ENCODE peak calls at places on chromosomes 11 and 22, in seven cellular contexts. G is OCI-LY7, A is mammary epithelial cell, U is HepG2, P is astrocyte of the spinal cord, Y is GM12865, Q is cardiac fibroblast. C is an unnamed sample.

GRCh38 chr11:37230865-37231264 is 632.8 kb upstream of the RAG2 start:
- DNase-seq in G (no peak), A (no peak), U (no peak), P (no peak), Y (no peak), Q (no peak), C (no peak)

GRCh38 chr22:45233827-45234226 is 6.9 kb downstream of the KIAA0930 start:
- DNase-seq in G (no peak), A (no peak), U (no peak), P (no peak), Y (no peak), Q (no peak), C (no peak)

GRCh38 chr22:48781868-48782267 is 1045.8 kb downstream of the BRD1 start:
- DNase-seq in G (no peak), A (no peak), U (no peak), P (no peak), Y (no peak), Q (no peak), C (no peak)

GRCh38 chr22:26547426-26547825 is 35.2 kb upstream of the TFIP11 start:
- DNase-seq in G (no peak), A (peak; percentile 59), U (no peak), P (no peak), Y (no peak), Q (no peak), C (no peak)

GRCh38 chr11:48093323-48093722 is 113.0 kb downstream of the PTPRJ start:
- DNase-seq in G (no peak), A (no peak), U (no peak), P (no peak), Y (no peak), Q (no peak), C (no peak)

GRCh38 chr11:33685061-33685460 is 15.6 kb downstream of the C11orf91 start:
- DNase-seq in G (no peak), A (peak; percentile 61), U (no peak), P (no peak), Y (no peak), Q (no peak), C (no peak)

GRCh38 chr11:21567628-21568290 is 625.1 kb upstream of the ANO5 start:
- DNase-seq in G (no peak), A (peak; percentile 33), U (no peak), P (no peak), Y (no peak), Q (no peak), C (no peak)

GRCh38 chr11:101848262-101848661 is 66.5 kb upstream of the CEP126 start:
- DNase-seq in G (peak; percentile 47), A (no peak), U (peak; percentile 20), P (peak; percentile 36), Y (peak; percentile 9), Q (peak; percentile 31), C (peak; percentile 49)

GRCh38 chr22:19429950-19430889 is 1.3 kb downstream of the HIRA start:
- DNase-seq in G (peak; percentile 69), A (peak; percentile 46), U (peak; percentile 75), P (peak; percentile 65), Y (peak; percentile 60), Q (peak; percentile 76), C (peak; percentile 84)

GRCh38 chr11:133993107-133993506 is 36.3 kb upstream of the IGSF9B start:
- DNase-seq in G (no peak), A (no peak), U (no peak), P (no peak), Y (no peak), Q (no peak), C (no peak)

GRCh38 chr22:50304528-50305392 is 2.7 kb downstream of the PLXNB2 start:
- DNase-seq in G (no peak), A (peak; percentile 64), U (no peak), P (peak; percentile 27), Y (no peak), Q (peak; percentile 48), C (no peak)
- H3K4me3 ChIP-seq in G (no peak overlapping the region), A (peak overlapping the region; percentile 36), U (no peak overlapping the region), P (peak overlapping the region; percentile 78), Y (peak overlapping the region; percentile 95), Q (peak overlapping the region; percentile 92), C (peak overlapping the region; percentile 81)

GRCh38 chr22:42612336-42612735 is 2.3 kb downstream of the POLDIP3 start:
- DNase-seq in G (no peak), A (no peak), U (no peak), P (no peak), Y (no peak), Q (no peak), C (no peak)

GRCh38 chr22:42613869-42614268 is 814 bp downstream of the POLDIP3 start:
- DNase-seq in G (no peak), A (peak; percentile 45), U (no peak), P (no peak), Y (peak; percentile 63), Q (peak; percentile 28), C (no peak)

GRCh38 chr22:42617155-42617983 is 2.7 kb upstream of the POLDIP3 start:
- DNase-seq in G (no peak), A (no peak), U (no peak), P (no peak), Y (no peak), Q (no peak), C (no peak)

GRCh38 chr22:42615092-42615859 is 593 bp upstream of the POLDIP3 start:
- DNase-seq in G (peak; percentile 97), A (peak; percentile 100), U (peak; percentile 96), P (peak; percentile 99), Y (peak; percentile 99), Q (peak; percentile 100), C (peak; percentile 99)

GRCh38 chr22:42614312-42615091 is at the start of gene POLDIP3:
- DNase-seq in G (peak; percentile 100), A (peak; percentile 95), U (peak; percentile 93), P (peak; percentile 99), Y (peak; percentile 100), Q (peak; percentile 99), C (peak; percentile 99)
- TF ChIP-seq CTCF in G (peak; percentile 46), A (no peak), U (peak; percentile 75), P (no peak), Y (peak; percentile 25), Q (peak; percentile 16), C (peak; percentile 40)

GRCh38 chr11:113778111-113778910 is 1.3 kb upstream of the CLDN25 start:
- DNase-seq in G (no peak), A (peak; percentile 89), U (peak; percentile 40), P (peak; percentile 30), Y (no peak), Q (peak; percentile 23), C (peak; percentile 5)
- H3K4me3 ChIP-seq in G (no peak overlapping the region), A (peak overlapping the region; percentile 44), U (no peak overlapping the region), P (no peak overlapping the region), Y (no peak overlapping the region), Q (no peak overlapping the region), C (no peak overlapping the region)

GRCh38 chr11:110447897-110448522 is 18.3 kb downstream of the FDX1 start:
- DNase-seq in G (peak; percentile 35), A (peak; percentile 21), U (no peak), P (no peak), Y (peak; percentile 38), Q (peak; percentile 7), C (peak; percentile 35)
- TF ChIP-seq CTCF in G (peak; percentile 93), A (peak; percentile 57), U (peak; percentile 42), P (peak; percentile 47), Y (peak; percentile 37), Q (peak; percentile 26), C (peak; percentile 40)